ENCODE peak calls at places on chromosome 7, in seven cellular contexts. P is coronary artery, G is OCI-LY7, Y is psoas muscle, J is osteoblast, F is heart right ventricle, W is suprapubic skin. L is an unnamed sample.
A peak's percentile ranks its signal among the peaks of the same experiment; 100 is the strongest.

GRCh38 chr7:87599336-87599735 is 1.3 kb downstream of the ABCB1 start:
- DNase-seq in P (no peak), G (peak; percentile 38), Y (no peak), J (no peak), F (no peak), W (no peak), L (no peak)

GRCh38 chr7:21548491-21548890 is 5.7 kb downstream of the DNAH11 start:
- DNase-seq in P (no peak), G (no peak), Y (no peak), J (no peak), F (no peak), W (no peak), L (no peak)

GRCh38 chr7:137403282-137403681 is 59.7 kb upstream of the PTN start:
- DNase-seq in P (no peak), G (no peak), Y (no peak), J (no peak), F (no peak), W (no peak), L (no peak)

GRCh38 chr7:18580945-18581344 is 85.4 kb downstream of the HDAC9 start:
- DNase-seq in P (no peak), G (no peak), Y (no peak), J (peak; percentile 50), F (no peak), W (no peak), L (no peak)

GRCh38 chr7:77284005-77284404 is 84.4 kb upstream of the FGL2 start:
- DNase-seq in P (no peak), G (no peak), Y (no peak), J (no peak), F (no peak), W (no peak), L (no peak)

GRCh38 chr7:113801751-113802150 is 117.1 kb downstream of the PPP1R3A start:
- DNase-seq in P (no peak), G (no peak), Y (no peak), J (no peak), F (no peak), W (no peak), L (no peak)

GRCh38 chr7:52273685-52274610 is 761.5 kb upstream of the POM121L12 start:
- DNase-seq in P (no peak), G (no peak), Y (peak; percentile 53), J (no peak), F (peak; percentile 4), W (no peak), L (peak; percentile 38)

GRCh38 chr7:78224923-78225322 is 426.4 kb downstream of the PHTF2 start:
- DNase-seq in P (no peak), G (no peak), Y (no peak), J (no peak), F (no peak), W (no peak), L (no peak)

GRCh38 chr7:158443014-158443687 is 144.5 kb downstream of the PTPRN2 start:
- DNase-seq in P (peak; percentile 63), G (no peak), Y (no peak), J (no peak), F (no peak), W (no peak), L (no peak)

GRCh38 chr7:117950601-117951278 is 77.5 kb upstream of the CTTNBP2 start:
- DNase-seq in P (no peak), G (no peak), Y (no peak), J (no peak), F (no peak), W (no peak), L (no peak)

GRCh38 chr7:122343986-122344620 is 39.6 kb upstream of the FEZF1 start:
- DNase-seq in P (no peak), G (no peak), Y (no peak), J (no peak), F (no peak), W (no peak), L (no peak)

GRCh38 chr7:4906682-4907081 is 23.2 kb upstream of the RADIL start:
- DNase-seq in P (no peak), G (no peak), Y (no peak), J (no peak), F (no peak), W (no peak), L (no peak)

GRCh38 chr7:19916011-19916410 is 142.6 kb upstream of the TMEM196 start:
- DNase-seq in P (no peak), G (no peak), Y (no peak), J (no peak), F (no peak), W (no peak), L (no peak)

GRCh38 chr7:32070406-32071360 is at the start of gene PDE1C:
- DNase-seq in P (no peak), G (no peak), Y (no peak), J (peak; percentile 87), F (peak; percentile 78), W (no peak), L (peak; percentile 27)

GRCh38 chr7:31114593-31115343 is 62.7 kb downstream of the ADCYAP1R1 start:
- DNase-seq in P (no peak), G (no peak), Y (no peak), J (no peak), F (no peak), W (no peak), L (peak; percentile 64)

GRCh38 chr7:139655305-139655704 is 122.5 kb downstream of the HIPK2 start:
- DNase-seq in P (no peak), G (peak; percentile 37), Y (no peak), J (no peak), F (no peak), W (no peak), L (no peak)

GRCh38 chr7:100674441-100675407 is 1.2 kb downstream of the GNB2 start:
- DNase-seq in P (no peak), G (peak; percentile 63), Y (peak; percentile 68), J (peak; percentile 92), F (peak; percentile 38), W (peak; percentile 82), L (no peak)

GRCh38 chr7:64887756-64888508 is 15.1 kb upstream of the ZNF273 start:
- DNase-seq in P (peak; percentile 69), G (peak; percentile 42), Y (no peak), J (no peak), F (no peak), W (no peak), L (peak; percentile 41)

GRCh38 chr7:128830231-128831177 is at the start of gene FLNC:
- DNase-seq in P (peak; percentile 85), G (no peak), Y (peak; percentile 91), J (peak; percentile 92), F (peak; percentile 63), W (peak; percentile 77), L (peak; percentile 78)

GRCh38 chr7:53110425-53110824 is 75.0 kb downstream of the POM121L12 start:
- DNase-seq in P (no peak), G (no peak), Y (no peak), J (no peak), F (no peak), W (no peak), L (no peak)

GRCh38 chr7:3911685-3912084 is 610.6 kb downstream of the SDK1 start:
- DNase-seq in P (no peak), G (no peak), Y (no peak), J (no peak), F (no peak), W (no peak), L (no peak)

GRCh38 chr7:107286751-107287621 is 118.2 kb downstream of the HBP1 start:
- DNase-seq in P (no peak), G (no peak), Y (no peak), J (no peak), F (peak; percentile 42), W (no peak), L (peak; percentile 9)

GRCh38 chr7:102073931-102074880 is 212.5 kb upstream of the SH2B2 start:
- DNase-seq in P (no peak), G (no peak), Y (no peak), J (no peak), F (no peak), W (no peak), L (no peak)

GRCh38 chr7:106009511-106010226 is 46.6 kb downstream of the CDHR3 start:
- DNase-seq in P (peak; percentile 83), G (peak; percentile 47), Y (peak; percentile 90), J (peak; percentile 96), F (peak; percentile 57), W (peak; percentile 81), L (peak; percentile 97)

GRCh38 chr7:25260862-25261454 is 32.7 kb upstream of the NPVF start:
- DNase-seq in P (no peak), G (peak; percentile 67), Y (no peak), J (no peak), F (no peak), W (no peak), L (peak; percentile 79)

DNA sequence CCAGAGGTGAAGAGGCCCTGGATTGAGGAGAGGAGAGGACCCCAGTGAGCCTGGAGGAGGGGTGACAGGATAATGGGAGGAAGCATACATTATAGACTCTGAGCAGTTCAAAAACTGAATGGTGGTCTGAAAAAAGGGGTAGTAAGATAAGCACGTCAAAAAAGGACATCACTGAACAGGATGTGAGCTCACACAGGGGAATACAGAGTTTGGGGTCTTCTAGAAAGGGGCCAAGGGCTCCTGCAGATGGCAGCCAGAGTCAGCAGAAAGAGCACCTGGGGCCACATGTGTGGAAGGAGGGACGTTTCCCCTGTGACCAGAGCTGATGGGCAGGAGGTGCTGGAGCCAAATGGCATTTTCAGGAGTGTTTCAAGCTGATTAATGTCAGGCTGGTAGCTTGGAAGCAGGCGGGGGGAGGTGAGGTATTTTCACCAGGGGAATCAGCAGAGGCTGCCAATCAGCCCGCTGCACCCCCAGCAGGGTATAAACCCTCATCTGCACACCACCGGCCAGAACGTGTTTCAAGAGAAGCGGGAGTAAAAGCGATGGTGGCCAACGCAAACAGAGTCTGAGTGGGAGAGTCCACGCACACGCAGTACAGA is 85.7 kb downstream of the TNS3 start:
- DNase-seq in P (no peak), G (peak; percentile 71), Y (no peak), J (peak; percentile 59), F (no peak), W (no peak), L (no peak)
- TF ChIP-seq CTCF in P (no peak), G (peak; percentile 34), Y (no peak), J (no peak), F (no peak), W (no peak), L (no peak)

DNA sequence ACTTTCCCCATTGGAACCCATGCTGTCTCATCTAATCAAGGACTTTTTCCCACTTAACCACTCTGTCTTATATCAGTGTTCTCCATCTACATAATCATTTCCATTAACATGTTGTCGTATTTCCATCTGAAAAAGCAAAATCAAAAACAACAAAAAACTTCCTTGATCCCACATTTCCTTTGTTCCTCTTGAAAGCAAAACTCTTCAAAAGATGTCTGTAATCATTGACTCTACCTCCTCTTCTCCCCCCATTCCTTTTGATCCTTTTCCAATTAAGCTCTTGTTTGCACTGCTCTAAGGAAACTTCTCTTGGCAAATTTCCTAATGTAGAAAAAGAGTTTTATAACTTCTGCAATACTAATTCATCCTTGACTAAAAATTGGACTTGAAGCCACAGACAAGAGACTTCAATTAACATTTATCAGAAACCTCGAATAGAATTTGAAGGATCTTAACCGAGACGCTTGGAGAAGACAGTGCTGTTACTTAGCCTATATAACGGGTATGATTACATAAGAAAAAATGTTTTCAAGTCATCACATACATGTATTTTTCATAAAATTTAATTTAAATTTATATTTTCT is 317.1 kb upstream of the SEMA3C start:
- DNase-seq in P (no peak), G (no peak), Y (no peak), J (no peak), F (no peak), W (no peak), L (no peak)
- H3K27ac ChIP-seq in P (no peak overlapping the region), G (no peak overlapping the region), Y (no peak overlapping the region), J (no peak overlapping the region), F (no peak overlapping the region), W (no peak overlapping the region), L (no peak overlapping the region)

GRCh38 chr7:104982308-104982755 is 31.7 kb upstream of the KMT2E start:
- DNase-seq in P (no peak), G (no peak), Y (no peak), J (no peak), F (no peak), W (no peak), L (peak; percentile 39)
- H3K4me3 ChIP-seq in P (no peak overlapping the region), G (peak overlapping the region; percentile 72), Y (peak overlapping the region; percentile 69), J (no peak overlapping the region), F (no peak overlapping the region), W (no peak overlapping the region), L (no peak overlapping the region)

GRCh38 chr7:83072576-83073517 is 89.8 kb downstream of the PCLO start:
- DNase-seq in P (no peak), G (peak; percentile 8), Y (no peak), J (no peak), F (no peak), W (no peak), L (peak; percentile 12)
- TF ChIP-seq CTCF in P (no peak), G (peak; percentile 59), Y (no peak), J (no peak), F (no peak), W (no peak), L (no peak)